ENCODE peak calls at places on chromosomes 11 and 22, in five cellular contexts. One of them, this sample, is unnamed.

GRCh38 chr11:64870176-64870892 is 8.1 kb downstream of the EHD1 start:
- DNase-seq in H9: no peak
- DNase-seq in endothelial cell of umbilical vein: peak; percentile 83
- DNase-seq in neural progenitor cell: peak; percentile 18
- DNase-seq in brain microvascular endothelial cell: peak; percentile 58
- DNase-seq in this sample: no peak

GRCh38 chr11:121494355-121495099 is 41.8 kb upstream of the SORL1-AS1 start:
- DNase-seq in brain microvascular endothelial cell: no peak
- DNase-seq in endothelial cell of umbilical vein: no peak
- DNase-seq in H9: no peak
- DNase-seq in neural progenitor cell: no peak
- DNase-seq in this sample: no peak

GRCh38 chr11:35232961-35233360 is 94.0 kb downstream of the CD44 start:
- DNase-seq in endothelial cell of umbilical vein: no peak
- DNase-seq in brain microvascular endothelial cell: no peak
- DNase-seq in H9: no peak
- DNase-seq in neural progenitor cell: no peak
- DNase-seq in this sample: no peak

GRCh38 chr11:31303644-31304043 is 65.9 kb downstream of the DCDC1 start:
- DNase-seq in neural progenitor cell: no peak
- DNase-seq in H9: no peak
- DNase-seq in endothelial cell of umbilical vein: no peak
- DNase-seq in brain microvascular endothelial cell: no peak
- DNase-seq in this sample: no peak

GRCh38 chr11:129291556-129291955 is 84.1 kb upstream of the BARX2 start:
- DNase-seq in H9: no peak
- DNase-seq in brain microvascular endothelial cell: no peak
- DNase-seq in neural progenitor cell: peak; percentile 64
- DNase-seq in endothelial cell of umbilical vein: no peak
- DNase-seq in this sample: no peak

GRCh38 chr22:33114570-33114969 is 56.4 kb upstream of the SYN3 start:
- DNase-seq in neural progenitor cell: no peak
- DNase-seq in brain microvascular endothelial cell: no peak
- DNase-seq in endothelial cell of umbilical vein: no peak
- DNase-seq in H9: no peak
- DNase-seq in this sample: no peak

GRCh38 chr11:32032052-32032451 is 58.8 kb upstream of the RCN1 start:
- DNase-seq in neural progenitor cell: no peak
- DNase-seq in endothelial cell of umbilical vein: no peak
- DNase-seq in H9: no peak
- DNase-seq in brain microvascular endothelial cell: no peak
- DNase-seq in this sample: no peak

GRCh38 chr11:848988-849824 is 6.6 kb downstream of the TSPAN4 start:
- DNase-seq in neural progenitor cell: peak; percentile 91
- DNase-seq in brain microvascular endothelial cell: no peak
- DNase-seq in H9: peak; percentile 82
- DNase-seq in endothelial cell of umbilical vein: peak; percentile 28
- DNase-seq in this sample: no peak

GRCh38 chr22:44783091-44783490 is 30.7 kb downstream of the ARHGAP8 start:
- DNase-seq in neural progenitor cell: no peak
- DNase-seq in brain microvascular endothelial cell: no peak
- DNase-seq in endothelial cell of umbilical vein: no peak
- DNase-seq in H9: no peak
- DNase-seq in this sample: no peak

GRCh38 chr11:60184824-60185511 is 2.1 kb upstream of the MS4A6A start:
- DNase-seq in endothelial cell of umbilical vein: no peak
- DNase-seq in brain microvascular endothelial cell: no peak
- DNase-seq in H9: no peak
- DNase-seq in neural progenitor cell: no peak
- DNase-seq in this sample: no peak

GRCh38 chr22:32413715-32414114 is 1.7 kb upstream of the RTCB start:
- DNase-seq in endothelial cell of umbilical vein: peak; percentile 28
- DNase-seq in brain microvascular endothelial cell: peak; percentile 12
- DNase-seq in neural progenitor cell: no peak
- DNase-seq in H9: no peak
- DNase-seq in this sample: no peak

GRCh38 chr22:46649176-46650077 is 29.2 kb downstream of the GRAMD4 start:
- DNase-seq in brain microvascular endothelial cell: peak; percentile 15
- DNase-seq in endothelial cell of umbilical vein: no peak
- DNase-seq in H9: no peak
- DNase-seq in neural progenitor cell: no peak
- DNase-seq in this sample: peak; percentile 63

GRCh38 chr11:68402355-68403031 is 58.1 kb upstream of the PPP6R3 start:
- DNase-seq in brain microvascular endothelial cell: no peak
- DNase-seq in endothelial cell of umbilical vein: no peak
- DNase-seq in neural progenitor cell: peak; percentile 19
- DNase-seq in H9: peak; percentile 67
- DNase-seq in this sample: no peak

GRCh38 chr11:1531418-1531817 is 40.7 kb downstream of the DUSP8 start:
- DNase-seq in brain microvascular endothelial cell: no peak
- DNase-seq in H9: no peak
- DNase-seq in endothelial cell of umbilical vein: no peak
- DNase-seq in neural progenitor cell: no peak
- DNase-seq in this sample: no peak

GRCh38 chr11:60970890-60971289 is 590 bp upstream of the CD6 start:
- DNase-seq in brain microvascular endothelial cell: no peak
- DNase-seq in H9: no peak
- DNase-seq in endothelial cell of umbilical vein: no peak
- DNase-seq in neural progenitor cell: no peak
- DNase-seq in this sample: no peak

GRCh38 chr11:62461740-62462522 is 43.1 kb downstream of the SCGB1A1 start:
- DNase-seq in H9: no peak
- DNase-seq in neural progenitor cell: no peak
- DNase-seq in endothelial cell of umbilical vein: no peak
- DNase-seq in brain microvascular endothelial cell: no peak
- DNase-seq in this sample: no peak

GRCh38 chr11:25970726-25971508 is 361.0 kb upstream of the ANO3 start:
- DNase-seq in endothelial cell of umbilical vein: no peak
- DNase-seq in neural progenitor cell: no peak
- DNase-seq in brain microvascular endothelial cell: no peak
- DNase-seq in H9: no peak
- DNase-seq in this sample: no peak

GRCh38 chr22:43953988-43954771 is 1.1 kb upstream of the SAMM50 start:
- DNase-seq in neural progenitor cell: no peak
- DNase-seq in brain microvascular endothelial cell: no peak
- DNase-seq in endothelial cell of umbilical vein: no peak
- DNase-seq in H9: no peak
- DNase-seq in this sample: no peak

GRCh38 chr11:62853279-62853965 is 14.0 kb upstream of the WDR74 start:
- DNase-seq in neural progenitor cell: no peak
- DNase-seq in brain microvascular endothelial cell: no peak
- DNase-seq in endothelial cell of umbilical vein: no peak
- DNase-seq in H9: no peak
- DNase-seq in this sample: no peak

DNA sequence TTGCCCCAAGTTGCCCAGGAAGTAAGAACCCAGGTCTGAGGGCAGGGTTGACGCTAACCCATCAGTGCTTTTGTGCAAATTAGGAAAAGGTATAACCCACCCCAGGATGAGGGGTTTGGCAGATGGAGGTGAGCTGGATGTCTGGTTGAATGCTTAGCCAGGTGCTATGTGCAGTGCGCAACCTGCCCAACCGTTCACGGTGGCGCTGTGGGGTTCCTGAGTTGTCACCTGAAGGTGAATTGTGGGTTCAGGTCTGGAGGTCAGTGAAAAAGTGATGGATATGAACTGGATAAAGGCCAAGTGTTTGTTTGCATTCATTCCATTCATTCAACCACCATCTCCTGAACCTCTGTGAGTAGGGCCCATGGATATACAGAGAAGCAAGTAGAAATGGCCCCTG is 14.3 kb upstream of the LGALS2 start:
- DNase-seq in H9: no peak
- DNase-seq in brain microvascular endothelial cell: no peak
- DNase-seq in neural progenitor cell: no peak
- DNase-seq in endothelial cell of umbilical vein: no peak
- DNase-seq in this sample: no peak
- TF ChIP-seq CTCF in H9: peak; percentile 19
- TF ChIP-seq CTCF in brain microvascular endothelial cell: no peak
- TF ChIP-seq CTCF in neural progenitor cell: no peak
- TF ChIP-seq CTCF in endothelial cell of umbilical vein: no peak
- TF ChIP-seq CTCF in this sample: no peak

GRCh38 chr11:73310661-73311393 is 2.8 kb downstream of the ARHGEF17 start:
- DNase-seq in H9: no peak
- DNase-seq in endothelial cell of umbilical vein: no peak
- DNase-seq in brain microvascular endothelial cell: no peak
- DNase-seq in neural progenitor cell: no peak
- DNase-seq in this sample: no peak

GRCh38 chr11:73308963-73309960 is 1.2 kb downstream of the ARHGEF17 start:
- DNase-seq in H9: peak; percentile 90
- DNase-seq in endothelial cell of umbilical vein: peak; percentile 92
- DNase-seq in neural progenitor cell: peak; percentile 95
- DNase-seq in brain microvascular endothelial cell: peak; percentile 94
- DNase-seq in this sample: peak; percentile 92

GRCh38 chr11:73308003-73308962 is at the start of gene ARHGEF17:
- DNase-seq in H9: peak; percentile 89
- DNase-seq in neural progenitor cell: peak; percentile 93
- DNase-seq in endothelial cell of umbilical vein: peak; percentile 89
- DNase-seq in brain microvascular endothelial cell: peak; percentile 61
- DNase-seq in this sample: peak; percentile 78

GRCh38 chr11:73311394-73311869 is 3.4 kb downstream of the ARHGEF17 start:
- DNase-seq in brain microvascular endothelial cell: no peak
- DNase-seq in neural progenitor cell: no peak
- DNase-seq in H9: no peak
- DNase-seq in endothelial cell of umbilical vein: no peak
- DNase-seq in this sample: no peak

GRCh38 chr11:73310076-73310475 is 2.0 kb downstream of the ARHGEF17 start:
- DNase-seq in endothelial cell of umbilical vein: no peak
- DNase-seq in H9: no peak
- DNase-seq in brain microvascular endothelial cell: no peak
- DNase-seq in neural progenitor cell: no peak
- DNase-seq in this sample: no peak
- H3K27me3 ChIP-seq in endothelial cell of umbilical vein: no peaks in the 10 kb centered on the region
- H3K27me3 ChIP-seq in H9: peaks cover 4% of the 10 kb centered on the region
- H3K27me3 ChIP-seq in brain microvascular endothelial cell: no peaks in the 10 kb centered on the region
- H3K27me3 ChIP-seq in neural progenitor cell: peaks cover 2% of the 10 kb centered on the region
- H3K27me3 ChIP-seq in this sample: no peaks in the 10 kb centered on the region

DNA sequence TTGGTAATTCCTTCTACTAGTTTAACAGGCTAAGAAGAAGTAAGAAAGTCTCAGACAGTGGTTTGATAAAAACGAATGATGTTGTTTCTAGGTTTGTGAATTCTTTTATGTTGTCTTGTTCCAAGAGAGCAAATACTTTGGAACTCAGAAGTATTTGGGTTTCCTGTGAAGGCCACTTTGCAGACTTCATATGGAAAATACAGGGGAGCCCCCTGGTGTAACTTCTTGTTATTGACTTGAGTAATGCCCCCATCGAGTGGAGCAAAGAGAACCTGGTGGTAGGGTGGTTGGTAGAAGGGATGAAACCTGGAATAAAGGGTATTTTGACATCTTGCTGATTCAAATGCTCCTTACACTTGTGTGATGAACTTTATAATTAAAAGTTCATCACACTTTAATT is 40.0 kb upstream of the PTH start:
- DNase-seq in neural progenitor cell: peak; percentile 18
- DNase-seq in endothelial cell of umbilical vein: no peak
- DNase-seq in H9: no peak
- DNase-seq in brain microvascular endothelial cell: no peak
- DNase-seq in this sample: no peak
- TF ChIP-seq CTCF in neural progenitor cell: peak; percentile 28
- TF ChIP-seq CTCF in endothelial cell of umbilical vein: no peak
- TF ChIP-seq CTCF in H9: peak; percentile 61
- TF ChIP-seq CTCF in brain microvascular endothelial cell: peak; percentile 2
- TF ChIP-seq CTCF in this sample: no peak

DNA sequence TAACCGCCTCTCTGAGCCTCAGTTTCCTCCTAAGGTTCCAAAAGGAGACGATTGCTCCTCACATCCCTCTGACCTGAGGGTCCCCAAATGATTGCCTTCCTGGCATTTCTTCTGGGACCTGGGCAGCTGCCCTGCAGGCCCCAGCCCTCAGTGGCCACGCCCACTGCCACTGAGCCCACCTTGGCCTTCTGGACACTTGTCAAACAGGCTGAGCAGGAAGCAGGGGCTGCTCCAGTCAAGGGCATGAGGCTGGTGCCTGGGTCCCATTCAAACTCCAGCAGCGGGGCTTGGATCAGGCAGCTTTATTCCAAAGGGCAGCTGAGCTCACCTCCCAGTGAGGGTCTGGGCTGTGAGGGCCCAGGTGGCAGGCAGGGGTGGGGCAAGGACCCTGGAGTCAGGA is 13.6 kb downstream of the KCTD17 start:
- DNase-seq in H9: no peak
- DNase-seq in brain microvascular endothelial cell: no peak
- DNase-seq in neural progenitor cell: no peak
- DNase-seq in endothelial cell of umbilical vein: no peak
- DNase-seq in this sample: no peak
- H3K27me3 ChIP-seq in H9: peaks cover 9% of the 10 kb centered on the region
- H3K27me3 ChIP-seq in brain microvascular endothelial cell: peaks cover 12% of the 10 kb centered on the region
- H3K27me3 ChIP-seq in neural progenitor cell: peaks cover 37% of the 10 kb centered on the region
- H3K27me3 ChIP-seq in endothelial cell of umbilical vein: peaks cover 13% of the 10 kb centered on the region
- H3K27me3 ChIP-seq in this sample: peaks cover 55% of the 10 kb centered on the region

DNA sequence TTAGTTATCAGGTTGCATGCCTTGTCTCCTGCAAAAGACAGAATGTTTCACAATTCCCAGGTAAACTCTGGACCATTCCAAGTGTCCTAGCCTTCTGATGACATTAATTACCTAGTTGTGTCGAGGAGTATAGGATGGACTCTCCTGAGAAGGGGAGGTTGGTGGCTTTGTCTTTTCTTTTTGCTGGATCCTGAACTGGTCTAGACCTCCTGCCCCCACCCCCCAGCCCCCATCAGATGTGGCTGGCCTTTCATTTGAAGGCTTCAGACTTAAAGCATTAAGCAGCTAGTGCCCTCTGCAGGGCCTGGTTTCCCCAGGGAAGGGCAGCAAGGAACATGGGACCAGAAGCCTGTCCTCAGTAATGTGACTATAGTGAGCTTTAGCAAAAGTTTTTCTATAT is 9.7 kb downstream of the MCAM start:
- DNase-seq in H9: no peak
- DNase-seq in neural progenitor cell: peak; percentile 67
- DNase-seq in endothelial cell of umbilical vein: peak; percentile 39
- DNase-seq in brain microvascular endothelial cell: no peak
- DNase-seq in this sample: no peak
- TF ChIP-seq CTCF in H9: peak; percentile 42
- TF ChIP-seq CTCF in neural progenitor cell: peak; percentile 53
- TF ChIP-seq CTCF in endothelial cell of umbilical vein: peak; percentile 4
- TF ChIP-seq CTCF in brain microvascular endothelial cell: peak; percentile 44
- TF ChIP-seq CTCF in this sample: peak; percentile 27

DNA sequence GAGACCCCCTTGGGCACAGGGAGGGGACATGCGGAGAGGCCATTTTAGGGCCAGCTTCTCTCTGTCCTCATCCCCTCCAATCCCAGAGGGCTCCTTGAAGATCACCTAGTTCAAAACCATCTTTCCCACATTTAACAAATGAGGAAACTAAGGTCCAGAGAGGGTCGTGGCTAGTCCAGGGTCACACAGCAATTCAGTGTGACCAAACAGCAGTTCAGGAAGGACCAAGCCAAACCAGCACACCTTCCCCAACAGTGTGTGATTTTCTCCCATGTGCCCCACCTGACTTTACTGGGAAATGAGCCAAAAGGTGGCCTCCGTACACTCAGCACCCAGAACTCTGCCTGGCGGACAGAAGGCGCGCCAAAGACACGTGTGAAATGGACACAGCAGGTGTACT is 51.3 kb downstream of the CACNA1I start:
- DNase-seq in brain microvascular endothelial cell: no peak
- DNase-seq in endothelial cell of umbilical vein: no peak
- DNase-seq in neural progenitor cell: no peak
- DNase-seq in H9: no peak
- DNase-seq in this sample: no peak
- H3K27me3 ChIP-seq in brain microvascular endothelial cell: peaks cover 16% of the 10 kb centered on the region
- H3K27me3 ChIP-seq in endothelial cell of umbilical vein: peaks cover 7% of the 10 kb centered on the region
- H3K27me3 ChIP-seq in neural progenitor cell: no peaks in the 10 kb centered on the region
- H3K27me3 ChIP-seq in H9: no peaks in the 10 kb centered on the region
- H3K27me3 ChIP-seq in this sample: peaks cover 96% of the 10 kb centered on the region

GRCh38 chr22:17988800-17989513 is 35.4 kb downstream of the MICAL3 start:
- DNase-seq in H9: no peak
- DNase-seq in brain microvascular endothelial cell: no peak
- DNase-seq in endothelial cell of umbilical vein: no peak
- DNase-seq in neural progenitor cell: no peak
- DNase-seq in this sample: no peak
- TF ChIP-seq CTCF in H9: no peak
- TF ChIP-seq CTCF in brain microvascular endothelial cell: no peak
- TF ChIP-seq CTCF in endothelial cell of umbilical vein: no peak
- TF ChIP-seq CTCF in neural progenitor cell: no peak
- TF ChIP-seq CTCF in this sample: no peak

This sample was measured in left ventricle myocardium inferior.